ENCODE peak calls at places on chromosomes 13 and 19, in five cellular contexts. One of them, this sample, is unnamed.

GRCh38 chr13:53953205-53953604 is 924.6 kb downstream of the OLFM4 start:
- DNase-seq in mammary epithelial cell: no peak
- DNase-seq in GM06990: no peak
- DNase-seq in MG63: no peak
- DNase-seq in stimulated activated CD4-positive, alpha-beta T cell treated with anti-CD3 and anti-CD28 coated beads, Interleukin-4, amount 100 ng/mL, for 1 hour: no peak
- DNase-seq in this sample: no peak

GRCh38 chr13:51639171-51639570 is 54.9 kb downstream of the WDFY2 start:
- DNase-seq in mammary epithelial cell: no peak
- DNase-seq in GM06990: no peak
- DNase-seq in stimulated activated CD4-positive, alpha-beta T cell treated with anti-CD3 and anti-CD28 coated beads, Interleukin-4, amount 100 ng/mL, for 1 hour: no peak
- DNase-seq in MG63: no peak
- DNase-seq in this sample: no peak

GRCh38 chr19:904545-904944 is 8.5 kb downstream of the R3HDM4 start:
- DNase-seq in stimulated activated CD4-positive, alpha-beta T cell treated with anti-CD3 and anti-CD28 coated beads, Interleukin-4, amount 100 ng/mL, for 1 hour: no peak
- DNase-seq in MG63: no peak
- DNase-seq in GM06990: no peak
- DNase-seq in mammary epithelial cell: no peak
- DNase-seq in this sample: no peak

GRCh38 chr19:8209111-8209964 is at the start of gene CERS4:
- DNase-seq in GM06990: peak; percentile 86
- DNase-seq in stimulated activated CD4-positive, alpha-beta T cell treated with anti-CD3 and anti-CD28 coated beads, Interleukin-4, amount 100 ng/mL, for 1 hour: peak; percentile 83
- DNase-seq in mammary epithelial cell: no peak
- DNase-seq in MG63: peak; percentile 84
- DNase-seq in this sample: peak; percentile 76

GRCh38 chr13:112764864-112765561 is 75.2 kb downstream of the ATP11A start:
- DNase-seq in GM06990: no peak
- DNase-seq in stimulated activated CD4-positive, alpha-beta T cell treated with anti-CD3 and anti-CD28 coated beads, Interleukin-4, amount 100 ng/mL, for 1 hour: no peak
- DNase-seq in mammary epithelial cell: no peak
- DNase-seq in MG63: no peak
- DNase-seq in this sample: no peak

GRCh38 chr13:73096173-73097117 is 37.6 kb downstream of the KLF5 start:
- DNase-seq in mammary epithelial cell: peak; percentile 81
- DNase-seq in MG63: peak; percentile 30
- DNase-seq in GM06990: no peak
- DNase-seq in stimulated activated CD4-positive, alpha-beta T cell treated with anti-CD3 and anti-CD28 coated beads, Interleukin-4, amount 100 ng/mL, for 1 hour: no peak
- DNase-seq in this sample: no peak

GRCh38 chr13:28337196-28338045 is 157.5 kb downstream of the FLT1 start:
- DNase-seq in MG63: peak; percentile 37
- DNase-seq in GM06990: no peak
- DNase-seq in mammary epithelial cell: peak; percentile 9
- DNase-seq in stimulated activated CD4-positive, alpha-beta T cell treated with anti-CD3 and anti-CD28 coated beads, Interleukin-4, amount 100 ng/mL, for 1 hour: no peak
- DNase-seq in this sample: no peak

GRCh38 chr13:105660550-105660949 is 874.9 kb downstream of the EFNB2 start:
- DNase-seq in stimulated activated CD4-positive, alpha-beta T cell treated with anti-CD3 and anti-CD28 coated beads, Interleukin-4, amount 100 ng/mL, for 1 hour: no peak
- DNase-seq in GM06990: no peak
- DNase-seq in mammary epithelial cell: no peak
- DNase-seq in MG63: no peak
- DNase-seq in this sample: no peak

GRCh38 chr19:12933287-12934072 is at the start of gene FARSA:
- DNase-seq in stimulated activated CD4-positive, alpha-beta T cell treated with anti-CD3 and anti-CD28 coated beads, Interleukin-4, amount 100 ng/mL, for 1 hour: peak; percentile 87
- DNase-seq in mammary epithelial cell: peak; percentile 87
- DNase-seq in GM06990: peak; percentile 91
- DNase-seq in MG63: peak; percentile 99
- DNase-seq in this sample: peak; percentile 82

GRCh38 chr13:93235258-93236015 is 8.8 kb downstream of the GPC6 start:
- DNase-seq in GM06990: no peak
- DNase-seq in mammary epithelial cell: no peak
- DNase-seq in stimulated activated CD4-positive, alpha-beta T cell treated with anti-CD3 and anti-CD28 coated beads, Interleukin-4, amount 100 ng/mL, for 1 hour: no peak
- DNase-seq in MG63: peak; percentile 72
- DNase-seq in this sample: no peak

GRCh38 chr19:10102787-10103236 is 334 bp upstream of the ANGPTL6 start:
- DNase-seq in MG63: no peak
- DNase-seq in stimulated activated CD4-positive, alpha-beta T cell treated with anti-CD3 and anti-CD28 coated beads, Interleukin-4, amount 100 ng/mL, for 1 hour: no peak
- DNase-seq in mammary epithelial cell: no peak
- DNase-seq in GM06990: peak; percentile 88
- DNase-seq in this sample: no peak

This sample was measured in activated T-helper 1 cell treated with anti-CD3 and anti-CD28 coated beads, Interleukin-12 subunit alpha, Interleukin-12 subunit beta, Interleukin-2, Interleukin-4 antibody, amounts not matched to agents 30 ng/mL and 10 ng/mL and 1 ng/mL, durations not matched to agents 14 hours and 24 hours and 36 hours.